ENCODE peak calls at places on chromosomes 3 and 15, in five cellular contexts. K, Y, C, I and D are unnamed samples.

GRCh38 chr15:36601497-36601932 is 22.1 kb downstream of the CDIN1 start:
- DNase-seq in Y (no peak), K (no peak), C (peak), I (peak), D (no peak)

GRCh38 chr3:156472150-156472549 is 82.8 kb downstream of the SSR3 start:
- DNase-seq in Y (no peak), K (no peak), I (no peak), C (no peak), D (no peak)

GRCh38 chr3:123459867-123460266 is 11.0 kb upstream of the ADCY5 start:
- DNase-seq in C (no peak), I (no peak), Y (no peak), K (no peak), D (no peak)

GRCh38 chr3:11508346-11509174 is 135.2 kb downstream of the VGLL4 start:
- DNase-seq in I (no peak), Y (no peak), K (no peak), C (no peak), D (no peak)

GRCh38 chr3:7447197-7447769 is 586.4 kb downstream of the GRM7 start:
- DNase-seq in K (no peak), Y (no peak), C (no peak), I (no peak), D (no peak)

GRCh38 chr15:78507831-78508160 is 419 bp downstream of the HYKK start:
- DNase-seq in Y (no peak), C (no peak), K (no peak), I (no peak), D (no peak)

GRCh38 chr3:55668359-55668758 is 181.3 kb upstream of the WNT5A start:
- DNase-seq in C (no peak), K (no peak), I (peak), Y (no peak), D (no peak)

GRCh38 chr3:49873623-49874022 is 3.9 kb upstream of the CAMKV start:
- DNase-seq in Y (no peak), C (no peak), K (no peak), I (no peak), D (no peak)

GRCh38 chr3:183524476-183524875 is 31.0 kb downstream of the KLHL6 start:
- DNase-seq in K (no peak), I (no peak), Y (no peak), C (no peak), D (no peak)

GRCh38 chr3:192543163-192543562 is 184.2 kb downstream of the FGF12 start:
- DNase-seq in Y (no peak), K (no peak), C (no peak), I (no peak), D (no peak)

GRCh38 chr3:27724459-27725197 is 2.5 kb upstream of the EOMES start:
- DNase-seq in I (no peak), Y (no peak), C (no peak), K (no peak), D (no peak)

GRCh38 chr3:112043621-112044201 is 9.2 kb downstream of the TMPRSS7 start:
- DNase-seq in K (peak), I (peak), Y (peak), C (no peak), D (peak)

GRCh38 chr3:115627180-115628074 is 4.1 kb downstream of the GAP43 start:
- DNase-seq in K (no peak), I (no peak), C (no peak), Y (no peak), D (no peak)

GRCh38 chr3:8794247-8794646 is 24.8 kb upstream of the OXTR start:
- DNase-seq in I (no peak), C (no peak), Y (no peak), K (no peak), D (no peak)

GRCh38 chr3:99330281-99330680 is 308.1 kb upstream of the COL8A1 start:
- DNase-seq in C (no peak), I (no peak), K (no peak), Y (no peak), D (no peak)

GRCh38 chr3:64642327-64643151 is 45.3 kb downstream of the ADAMTS9 start:
- DNase-seq in K (peak), Y (no peak), C (no peak), I (no peak), D (peak)

GRCh38 chr15:66751579-66751978 is 49.5 kb downstream of the SMAD6 start:
- DNase-seq in Y (no peak), C (no peak), I (no peak), K (no peak), D (no peak)

GRCh38 chr3:87468235-87468634 is 191.9 kb upstream of the POU1F1 start:
- DNase-seq in Y (no peak), I (no peak), K (no peak), C (no peak), D (no peak)

GRCh38 chr3:30786360-30786759 is 108.1 kb downstream of the GADL1 start:
- DNase-seq in C (no peak), I (no peak), Y (no peak), K (no peak), D (no peak)

GRCh38 chr15:100713163-100713867 is 110.9 kb downstream of the ASB7 start:
- DNase-seq in K (no peak), Y (no peak), I (peak), C (no peak), D (no peak)

GRCh38 chr15:75578948-75579908 is at the start of gene PTPN9:
- DNase-seq in C (peak), I (no peak), K (peak), Y (peak), D (peak)

GRCh38 chr3:141360888-141361598 is 7.3 kb upstream of the ZBTB38 start:
- DNase-seq in Y (no peak), C (no peak), K (no peak), I (peak), D (no peak)

GRCh38 chr3:31748281-31749245 is 215.8 kb downstream of the STT3B start:
- DNase-seq in C (no peak), Y (no peak), I (no peak), K (no peak), D (no peak)